ENCODE peak calls at places on chromosomes 12 and 14, in nine cellular contexts. One of them, this sample, is unnamed.

GRCh38 chr12:76030378-76031080 is 1.0 kb downstream of the PHLDA1 start:
- DNase-seq in stromal cell of bone marrow: no peak
- DNase-seq in stimulated activated CD8-positive, alpha-beta memory T cell treated with anti-CD3 and anti-CD28 coated beads, Interleukin-4, amount 100 ng/mL, for 4 hours: peak
- DNase-seq in activated CD4-positive, alpha-beta T cell treated with anti-CD3 and anti-CD28 coated beads, Interleukin-2, amount 10 ng/mL, durations not matched to agents 7 days and 5 days: peak
- DNase-seq in heart right ventricle: peak
- DNase-seq in NCI-H82: peak
- DNase-seq in Ammon's horn: peak
- DNase-seq in H9: no peak
- DNase-seq in HS-5: no peak
- DNase-seq in this sample: peak

GRCh38 chr14:67856806-67857205 is 37.2 kb downstream of the RAD51B start:
- DNase-seq in stromal cell of bone marrow: peak
- DNase-seq in stimulated activated CD8-positive, alpha-beta memory T cell treated with anti-CD3 and anti-CD28 coated beads, Interleukin-4, amount 100 ng/mL, for 4 hours: no peak
- DNase-seq in activated CD4-positive, alpha-beta T cell treated with anti-CD3 and anti-CD28 coated beads, Interleukin-2, amount 10 ng/mL, durations not matched to agents 7 days and 5 days: no peak
- DNase-seq in heart right ventricle: no peak
- DNase-seq in NCI-H82: no peak
- DNase-seq in Ammon's horn: no peak
- DNase-seq in H9: no peak
- DNase-seq in HS-5: no peak
- DNase-seq in this sample: no peak

GRCh38 chr14:30177776-30178175 is 250.1 kb upstream of the PRKD1 start:
- DNase-seq in stromal cell of bone marrow: no peak
- DNase-seq in stimulated activated CD8-positive, alpha-beta memory T cell treated with anti-CD3 and anti-CD28 coated beads, Interleukin-4, amount 100 ng/mL, for 4 hours: no peak
- DNase-seq in activated CD4-positive, alpha-beta T cell treated with anti-CD3 and anti-CD28 coated beads, Interleukin-2, amount 10 ng/mL, durations not matched to agents 7 days and 5 days: no peak
- DNase-seq in heart right ventricle: no peak
- DNase-seq in NCI-H82: no peak
- DNase-seq in Ammon's horn: peak
- DNase-seq in H9: no peak
- DNase-seq in HS-5: no peak
- DNase-seq in this sample: no peak

GRCh38 chr12:10409387-10409786 is at the start of gene KLRC4:
- DNase-seq in stromal cell of bone marrow: no peak
- DNase-seq in stimulated activated CD8-positive, alpha-beta memory T cell treated with anti-CD3 and anti-CD28 coated beads, Interleukin-4, amount 100 ng/mL, for 4 hours: no peak
- DNase-seq in activated CD4-positive, alpha-beta T cell treated with anti-CD3 and anti-CD28 coated beads, Interleukin-2, amount 10 ng/mL, durations not matched to agents 7 days and 5 days: no peak
- DNase-seq in heart right ventricle: no peak
- DNase-seq in NCI-H82: no peak
- DNase-seq in Ammon's horn: no peak
- DNase-seq in H9: no peak
- DNase-seq in HS-5: peak
- DNase-seq in this sample: no peak

GRCh38 chr12:125340791-125341190 is 275.6 kb downstream of the AACS start:
- DNase-seq in stromal cell of bone marrow: peak
- DNase-seq in stimulated activated CD8-positive, alpha-beta memory T cell treated with anti-CD3 and anti-CD28 coated beads, Interleukin-4, amount 100 ng/mL, for 4 hours: no peak
- DNase-seq in activated CD4-positive, alpha-beta T cell treated with anti-CD3 and anti-CD28 coated beads, Interleukin-2, amount 10 ng/mL, durations not matched to agents 7 days and 5 days: no peak
- DNase-seq in heart right ventricle: no peak
- DNase-seq in NCI-H82: no peak
- DNase-seq in Ammon's horn: peak
- DNase-seq in H9: no peak
- DNase-seq in HS-5: peak
- DNase-seq in this sample: peak

GRCh38 chr14:24806061-24806678 is 172.2 kb upstream of the GZMB start:
- DNase-seq in stromal cell of bone marrow: peak
- DNase-seq in stimulated activated CD8-positive, alpha-beta memory T cell treated with anti-CD3 and anti-CD28 coated beads, Interleukin-4, amount 100 ng/mL, for 4 hours: no peak
- DNase-seq in activated CD4-positive, alpha-beta T cell treated with anti-CD3 and anti-CD28 coated beads, Interleukin-2, amount 10 ng/mL, durations not matched to agents 7 days and 5 days: peak
- DNase-seq in heart right ventricle: peak
- DNase-seq in NCI-H82: peak
- DNase-seq in Ammon's horn: peak
- DNase-seq in H9: peak
- DNase-seq in HS-5: no peak
- DNase-seq in this sample: peak

GRCh38 chr14:49930720-49931119 is 37.8 kb downstream of the ARF6 start:
- DNase-seq in stromal cell of bone marrow: no peak
- DNase-seq in stimulated activated CD8-positive, alpha-beta memory T cell treated with anti-CD3 and anti-CD28 coated beads, Interleukin-4, amount 100 ng/mL, for 4 hours: no peak
- DNase-seq in activated CD4-positive, alpha-beta T cell treated with anti-CD3 and anti-CD28 coated beads, Interleukin-2, amount 10 ng/mL, durations not matched to agents 7 days and 5 days: no peak
- DNase-seq in heart right ventricle: no peak
- DNase-seq in NCI-H82: no peak
- DNase-seq in Ammon's horn: no peak
- DNase-seq in H9: no peak
- DNase-seq in HS-5: no peak
- DNase-seq in this sample: no peak

GRCh38 chr12:44287545-44287944 is 451.7 kb downstream of the TMEM117 start:
- DNase-seq in stromal cell of bone marrow: peak
- DNase-seq in stimulated activated CD8-positive, alpha-beta memory T cell treated with anti-CD3 and anti-CD28 coated beads, Interleukin-4, amount 100 ng/mL, for 4 hours: no peak
- DNase-seq in activated CD4-positive, alpha-beta T cell treated with anti-CD3 and anti-CD28 coated beads, Interleukin-2, amount 10 ng/mL, durations not matched to agents 7 days and 5 days: no peak
- DNase-seq in heart right ventricle: no peak
- DNase-seq in NCI-H82: peak
- DNase-seq in Ammon's horn: no peak
- DNase-seq in H9: no peak
- DNase-seq in HS-5: peak
- DNase-seq in this sample: no peak

GRCh38 chr12:101076940-101077351 is 133.1 kb downstream of the SLC5A8 start:
- DNase-seq in stromal cell of bone marrow: no peak
- DNase-seq in stimulated activated CD8-positive, alpha-beta memory T cell treated with anti-CD3 and anti-CD28 coated beads, Interleukin-4, amount 100 ng/mL, for 4 hours: no peak
- DNase-seq in activated CD4-positive, alpha-beta T cell treated with anti-CD3 and anti-CD28 coated beads, Interleukin-2, amount 10 ng/mL, durations not matched to agents 7 days and 5 days: no peak
- DNase-seq in heart right ventricle: no peak
- DNase-seq in NCI-H82: no peak
- DNase-seq in Ammon's horn: no peak
- DNase-seq in H9: no peak
- DNase-seq in HS-5: no peak
- DNase-seq in this sample: no peak

GRCh38 chr12:92301329-92301728 is 155.7 kb upstream of the BTG1 start:
- DNase-seq in stromal cell of bone marrow: no peak
- DNase-seq in stimulated activated CD8-positive, alpha-beta memory T cell treated with anti-CD3 and anti-CD28 coated beads, Interleukin-4, amount 100 ng/mL, for 4 hours: no peak
- DNase-seq in activated CD4-positive, alpha-beta T cell treated with anti-CD3 and anti-CD28 coated beads, Interleukin-2, amount 10 ng/mL, durations not matched to agents 7 days and 5 days: no peak
- DNase-seq in heart right ventricle: no peak
- DNase-seq in NCI-H82: no peak
- DNase-seq in Ammon's horn: no peak
- DNase-seq in H9: no peak
- DNase-seq in HS-5: no peak
- DNase-seq in this sample: no peak

GRCh38 chr12:19988457-19988856 is 379.9 kb upstream of the PDE3A start:
- DNase-seq in stromal cell of bone marrow: no peak
- DNase-seq in stimulated activated CD8-positive, alpha-beta memory T cell treated with anti-CD3 and anti-CD28 coated beads, Interleukin-4, amount 100 ng/mL, for 4 hours: no peak
- DNase-seq in activated CD4-positive, alpha-beta T cell treated with anti-CD3 and anti-CD28 coated beads, Interleukin-2, amount 10 ng/mL, durations not matched to agents 7 days and 5 days: no peak
- DNase-seq in heart right ventricle: no peak
- DNase-seq in NCI-H82: no peak
- DNase-seq in Ammon's horn: no peak
- DNase-seq in H9: no peak
- DNase-seq in HS-5: no peak
- DNase-seq in this sample: no peak

GRCh38 chr14:74220991-74221390 is 18.3 kb upstream of the VSX2 start:
- DNase-seq in stromal cell of bone marrow: no peak
- DNase-seq in stimulated activated CD8-positive, alpha-beta memory T cell treated with anti-CD3 and anti-CD28 coated beads, Interleukin-4, amount 100 ng/mL, for 4 hours: no peak
- DNase-seq in activated CD4-positive, alpha-beta T cell treated with anti-CD3 and anti-CD28 coated beads, Interleukin-2, amount 10 ng/mL, durations not matched to agents 7 days and 5 days: no peak
- DNase-seq in heart right ventricle: no peak
- DNase-seq in NCI-H82: no peak
- DNase-seq in Ammon's horn: no peak
- DNase-seq in H9: no peak
- DNase-seq in HS-5: no peak
- DNase-seq in this sample: no peak

GRCh38 chr12:52708010-52708409 is 4.7 kb upstream of the KRT77 start:
- DNase-seq in stromal cell of bone marrow: no peak
- DNase-seq in stimulated activated CD8-positive, alpha-beta memory T cell treated with anti-CD3 and anti-CD28 coated beads, Interleukin-4, amount 100 ng/mL, for 4 hours: no peak
- DNase-seq in activated CD4-positive, alpha-beta T cell treated with anti-CD3 and anti-CD28 coated beads, Interleukin-2, amount 10 ng/mL, durations not matched to agents 7 days and 5 days: no peak
- DNase-seq in heart right ventricle: no peak
- DNase-seq in NCI-H82: no peak
- DNase-seq in Ammon's horn: no peak
- DNase-seq in H9: no peak
- DNase-seq in HS-5: no peak
- DNase-seq in this sample: no peak

GRCh38 chr14:32507029-32507984 is 178.2 kb downstream of the AKAP6 start:
- DNase-seq in stromal cell of bone marrow: peak
- DNase-seq in stimulated activated CD8-positive, alpha-beta memory T cell treated with anti-CD3 and anti-CD28 coated beads, Interleukin-4, amount 100 ng/mL, for 4 hours: no peak
- DNase-seq in activated CD4-positive, alpha-beta T cell treated with anti-CD3 and anti-CD28 coated beads, Interleukin-2, amount 10 ng/mL, durations not matched to agents 7 days and 5 days: no peak
- DNase-seq in heart right ventricle: no peak
- DNase-seq in NCI-H82: no peak
- DNase-seq in Ammon's horn: peak
- DNase-seq in H9: no peak
- DNase-seq in HS-5: no peak
- DNase-seq in this sample: no peak

GRCh38 chr12:96237465-96238077 is 43.4 kb downstream of the ELK3 start:
- DNase-seq in stromal cell of bone marrow: peak
- DNase-seq in stimulated activated CD8-positive, alpha-beta memory T cell treated with anti-CD3 and anti-CD28 coated beads, Interleukin-4, amount 100 ng/mL, for 4 hours: peak
- DNase-seq in activated CD4-positive, alpha-beta T cell treated with anti-CD3 and anti-CD28 coated beads, Interleukin-2, amount 10 ng/mL, durations not matched to agents 7 days and 5 days: peak
- DNase-seq in heart right ventricle: peak
- DNase-seq in NCI-H82: no peak
- DNase-seq in Ammon's horn: no peak
- DNase-seq in H9: no peak
- DNase-seq in HS-5: peak
- DNase-seq in this sample: peak

GRCh38 chr14:100453930-100454329 is 130.8 kb downstream of the SLC25A47 start:
- DNase-seq in stromal cell of bone marrow: no peak
- DNase-seq in stimulated activated CD8-positive, alpha-beta memory T cell treated with anti-CD3 and anti-CD28 coated beads, Interleukin-4, amount 100 ng/mL, for 4 hours: no peak
- DNase-seq in activated CD4-positive, alpha-beta T cell treated with anti-CD3 and anti-CD28 coated beads, Interleukin-2, amount 10 ng/mL, durations not matched to agents 7 days and 5 days: no peak
- DNase-seq in heart right ventricle: no peak
- DNase-seq in NCI-H82: no peak
- DNase-seq in Ammon's horn: no peak
- DNase-seq in H9: no peak
- DNase-seq in HS-5: no peak
- DNase-seq in this sample: no peak

GRCh38 chr12:27922591-27923139 is 49.9 kb downstream of the PTHLH start:
- DNase-seq in stromal cell of bone marrow: peak
- DNase-seq in stimulated activated CD8-positive, alpha-beta memory T cell treated with anti-CD3 and anti-CD28 coated beads, Interleukin-4, amount 100 ng/mL, for 4 hours: no peak
- DNase-seq in activated CD4-positive, alpha-beta T cell treated with anti-CD3 and anti-CD28 coated beads, Interleukin-2, amount 10 ng/mL, durations not matched to agents 7 days and 5 days: no peak
- DNase-seq in heart right ventricle: no peak
- DNase-seq in NCI-H82: no peak
- DNase-seq in Ammon's horn: peak
- DNase-seq in H9: no peak
- DNase-seq in HS-5: no peak
- DNase-seq in this sample: peak

GRCh38 chr12:48525332-48525731 is at the start of gene OR8S1:
- DNase-seq in stromal cell of bone marrow: no peak
- DNase-seq in stimulated activated CD8-positive, alpha-beta memory T cell treated with anti-CD3 and anti-CD28 coated beads, Interleukin-4, amount 100 ng/mL, for 4 hours: no peak
- DNase-seq in activated CD4-positive, alpha-beta T cell treated with anti-CD3 and anti-CD28 coated beads, Interleukin-2, amount 10 ng/mL, durations not matched to agents 7 days and 5 days: no peak
- DNase-seq in heart right ventricle: no peak
- DNase-seq in NCI-H82: no peak
- DNase-seq in Ammon's horn: no peak
- DNase-seq in H9: no peak
- DNase-seq in HS-5: no peak
- DNase-seq in this sample: no peak

GRCh38 chr14:93778453-93778852 is 9.8 kb downstream of the PRIMA1 start:
- DNase-seq in stromal cell of bone marrow: no peak
- DNase-seq in stimulated activated CD8-positive, alpha-beta memory T cell treated with anti-CD3 and anti-CD28 coated beads, Interleukin-4, amount 100 ng/mL, for 4 hours: no peak
- DNase-seq in activated CD4-positive, alpha-beta T cell treated with anti-CD3 and anti-CD28 coated beads, Interleukin-2, amount 10 ng/mL, durations not matched to agents 7 days and 5 days: no peak
- DNase-seq in heart right ventricle: no peak
- DNase-seq in NCI-H82: no peak
- DNase-seq in Ammon's horn: peak
- DNase-seq in H9: no peak
- DNase-seq in HS-5: no peak
- DNase-seq in this sample: no peak

GRCh38 chr12:78622529-78623221 is 241.9 kb upstream of the SYT1 start:
- DNase-seq in stromal cell of bone marrow: no peak
- DNase-seq in stimulated activated CD8-positive, alpha-beta memory T cell treated with anti-CD3 and anti-CD28 coated beads, Interleukin-4, amount 100 ng/mL, for 4 hours: no peak
- DNase-seq in activated CD4-positive, alpha-beta T cell treated with anti-CD3 and anti-CD28 coated beads, Interleukin-2, amount 10 ng/mL, durations not matched to agents 7 days and 5 days: no peak
- DNase-seq in heart right ventricle: no peak
- DNase-seq in NCI-H82: no peak
- DNase-seq in Ammon's horn: no peak
- DNase-seq in H9: no peak
- DNase-seq in HS-5: no peak
- DNase-seq in this sample: no peak

GRCh38 chr14:31937730-31938346 is 139.3 kb upstream of the ARHGAP5 start:
- DNase-seq in stromal cell of bone marrow: peak
- DNase-seq in stimulated activated CD8-positive, alpha-beta memory T cell treated with anti-CD3 and anti-CD28 coated beads, Interleukin-4, amount 100 ng/mL, for 4 hours: peak
- DNase-seq in activated CD4-positive, alpha-beta T cell treated with anti-CD3 and anti-CD28 coated beads, Interleukin-2, amount 10 ng/mL, durations not matched to agents 7 days and 5 days: peak
- DNase-seq in heart right ventricle: no peak
- DNase-seq in NCI-H82: peak
- DNase-seq in Ammon's horn: peak
- DNase-seq in H9: no peak
- DNase-seq in HS-5: peak
- DNase-seq in this sample: no peak

GRCh38 chr12:27347779-27348178 is 15.1 kb downstream of the BMAL2 start:
- DNase-seq in stromal cell of bone marrow: no peak
- DNase-seq in stimulated activated CD8-positive, alpha-beta memory T cell treated with anti-CD3 and anti-CD28 coated beads, Interleukin-4, amount 100 ng/mL, for 4 hours: no peak
- DNase-seq in activated CD4-positive, alpha-beta T cell treated with anti-CD3 and anti-CD28 coated beads, Interleukin-2, amount 10 ng/mL, durations not matched to agents 7 days and 5 days: no peak
- DNase-seq in heart right ventricle: no peak
- DNase-seq in NCI-H82: peak
- DNase-seq in Ammon's horn: no peak
- DNase-seq in H9: no peak
- DNase-seq in HS-5: no peak
- DNase-seq in this sample: no peak

GRCh38 chr12:49730568-49731101 is 10.7 kb upstream of the TMBIM6 start:
- DNase-seq in stromal cell of bone marrow: no peak
- DNase-seq in stimulated activated CD8-positive, alpha-beta memory T cell treated with anti-CD3 and anti-CD28 coated beads, Interleukin-4, amount 100 ng/mL, for 4 hours: no peak
- DNase-seq in activated CD4-positive, alpha-beta T cell treated with anti-CD3 and anti-CD28 coated beads, Interleukin-2, amount 10 ng/mL, durations not matched to agents 7 days and 5 days: no peak
- DNase-seq in heart right ventricle: no peak
- DNase-seq in NCI-H82: no peak
- DNase-seq in Ammon's horn: no peak
- DNase-seq in H9: no peak
- DNase-seq in HS-5: no peak
- DNase-seq in this sample: no peak

GRCh38 chr12:46187023-46187422 is 81.8 kb downstream of the SLC38A1 start:
- DNase-seq in stromal cell of bone marrow: peak
- DNase-seq in stimulated activated CD8-positive, alpha-beta memory T cell treated with anti-CD3 and anti-CD28 coated beads, Interleukin-4, amount 100 ng/mL, for 4 hours: no peak
- DNase-seq in activated CD4-positive, alpha-beta T cell treated with anti-CD3 and anti-CD28 coated beads, Interleukin-2, amount 10 ng/mL, durations not matched to agents 7 days and 5 days: no peak
- DNase-seq in heart right ventricle: no peak
- DNase-seq in NCI-H82: no peak
- DNase-seq in Ammon's horn: peak
- DNase-seq in H9: no peak
- DNase-seq in HS-5: no peak
- DNase-seq in this sample: peak

GRCh38 chr12:28032811-28033537 is 60.4 kb upstream of the PTHLH start:
- DNase-seq in stromal cell of bone marrow: no peak
- DNase-seq in stimulated activated CD8-positive, alpha-beta memory T cell treated with anti-CD3 and anti-CD28 coated beads, Interleukin-4, amount 100 ng/mL, for 4 hours: no peak
- DNase-seq in activated CD4-positive, alpha-beta T cell treated with anti-CD3 and anti-CD28 coated beads, Interleukin-2, amount 10 ng/mL, durations not matched to agents 7 days and 5 days: no peak
- DNase-seq in heart right ventricle: no peak
- DNase-seq in NCI-H82: no peak
- DNase-seq in Ammon's horn: no peak
- DNase-seq in H9: no peak
- DNase-seq in HS-5: no peak
- DNase-seq in this sample: no peak

GRCh38 chr12:113040722-113041168 is 15.8 kb upstream of the DTX1 start:
- DNase-seq in stromal cell of bone marrow: peak
- DNase-seq in stimulated activated CD8-positive, alpha-beta memory T cell treated with anti-CD3 and anti-CD28 coated beads, Interleukin-4, amount 100 ng/mL, for 4 hours: no peak
- DNase-seq in activated CD4-positive, alpha-beta T cell treated with anti-CD3 and anti-CD28 coated beads, Interleukin-2, amount 10 ng/mL, durations not matched to agents 7 days and 5 days: no peak
- DNase-seq in heart right ventricle: peak
- DNase-seq in NCI-H82: peak
- DNase-seq in Ammon's horn: no peak
- DNase-seq in H9: no peak
- DNase-seq in HS-5: peak
- DNase-seq in this sample: no peak

GRCh38 chr12:49388682-49389081 is 21.4 kb downstream of the SPATS2 start:
- DNase-seq in stromal cell of bone marrow: no peak
- DNase-seq in stimulated activated CD8-positive, alpha-beta memory T cell treated with anti-CD3 and anti-CD28 coated beads, Interleukin-4, amount 100 ng/mL, for 4 hours: no peak
- DNase-seq in activated CD4-positive, alpha-beta T cell treated with anti-CD3 and anti-CD28 coated beads, Interleukin-2, amount 10 ng/mL, durations not matched to agents 7 days and 5 days: no peak
- DNase-seq in heart right ventricle: no peak
- DNase-seq in NCI-H82: no peak
- DNase-seq in Ammon's horn: no peak
- DNase-seq in H9: no peak
- DNase-seq in HS-5: no peak
- DNase-seq in this sample: no peak